ENCODE peak calls at places on chromosomes 12 and 14, in ten cellular contexts. J is GM13977, I is GM06990, F is thoracic aorta, X is upper lobe of right lung, D is brain microvascular endothelial cell, S is ovary, Z is IMR-90, E is OCI-LY7, M is HFFc6. O is an unnamed sample.

GRCh38 chr14:76917158-76917596 is 91.0 kb downstream of the LRRC74A start:
- DNase-seq in J (no peak), I (no peak), F (no peak), X (no peak), D (peak), S (peak), Z (peak), E (peak), M (peak), O (no peak)

GRCh38 chr12:48176417-48176751 is 7.1 kb upstream of the CCDC184 start:
- DNase-seq in J (no peak), I (no peak), F (no peak), X (no peak), D (no peak), S (no peak), Z (no peak), E (no peak), M (no peak), O (no peak)

GRCh38 chr12:10739157-10740118 is 16.3 kb upstream of the YBX3 start:
- DNase-seq in J (no peak), I (no peak), F (no peak), X (no peak), D (no peak), S (no peak), Z (no peak), E (no peak), M (no peak), O (no peak)

GRCh38 chr12:122072031-122072970 is 6.3 kb upstream of the MLXIP start:
- DNase-seq in J (no peak), I (no peak), F (peak), X (no peak), D (peak), S (peak), Z (peak), E (no peak), M (peak), O (no peak)

GRCh38 chr14:58637391-58638230 is at the start of gene DACT1:
- DNase-seq in J (peak), I (peak), F (peak), X (peak), D (peak), S (peak), Z (peak), E (no peak), M (peak), O (peak)

GRCh38 chr14:105083926-105084685 is 18.9 kb upstream of the GPR132 start:
- DNase-seq in J (no peak), I (no peak), F (no peak), X (peak), D (no peak), S (no peak), Z (no peak), E (no peak), M (no peak), O (no peak)

GRCh38 chr12:107903377-107904061 is 129.0 kb downstream of the ASCL4 start:
- DNase-seq in J (peak), I (peak), F (no peak), X (peak), D (no peak), S (peak), Z (no peak), E (peak), M (no peak), O (peak)

GRCh38 chr14:50270932-50271331 is 39.6 kb upstream of the SOS2 start:
- DNase-seq in J (no peak), I (no peak), F (no peak), X (no peak), D (no peak), S (no peak), Z (no peak), E (no peak), M (no peak), O (no peak)

GRCh38 chr14:56814468-56815074 is 4.3 kb upstream of the OTX2 start:
- DNase-seq in J (no peak), I (no peak), F (no peak), X (no peak), D (no peak), S (no peak), Z (no peak), E (no peak), M (no peak), O (no peak)

GRCh38 chr12:130665753-130666152 is 50.3 kb downstream of the RIMBP2 start:
- DNase-seq in J (no peak), I (no peak), F (no peak), X (no peak), D (no peak), S (no peak), Z (no peak), E (no peak), M (no peak), O (no peak)

GRCh38 chr14:41000350-41000749 is 606.3 kb upstream of the LRFN5 start:
- DNase-seq in J (no peak), I (no peak), F (no peak), X (no peak), D (no peak), S (no peak), Z (no peak), E (no peak), M (no peak), O (no peak)

GRCh38 chr14:100622234-100622633 is 35.0 kb upstream of the BEGAIN start:
- DNase-seq in J (no peak), I (no peak), F (no peak), X (peak), D (no peak), S (no peak), Z (no peak), E (no peak), M (no peak), O (no peak)

GRCh38 chr12:85301054-85301453 is 21.0 kb downstream of the ALX1 start:
- DNase-seq in J (no peak), I (no peak), F (no peak), X (no peak), D (no peak), S (no peak), Z (no peak), E (no peak), M (no peak), O (no peak)

GRCh38 chr14:50344116-50344775 is 32.1 kb downstream of the DMAC2L start:
- DNase-seq in J (peak), I (peak), F (no peak), X (no peak), D (no peak), S (no peak), Z (peak), E (no peak), M (no peak), O (peak)

GRCh38 chr14:65940056-65940735 is 527.7 kb downstream of the FUT8 start:
- DNase-seq in J (peak), I (no peak), F (no peak), X (no peak), D (no peak), S (no peak), Z (no peak), E (peak), M (no peak), O (peak)

GRCh38 chr12:113422030-113422900 is at the start of gene SDSL:
- DNase-seq in J (peak), I (peak), F (peak), X (peak), D (peak), S (peak), Z (peak), E (peak), M (peak), O (peak)

GRCh38 chr14:64674829-64675228 is 29.4 kb upstream of the PLEKHG3 start:
- DNase-seq in J (no peak), I (no peak), F (no peak), X (no peak), D (no peak), S (no peak), Z (no peak), E (no peak), M (no peak), O (no peak)

GRCh38 chr12:4212845-4213244 is 60.7 kb upstream of the CCND2 start:
- DNase-seq in J (no peak), I (no peak), F (no peak), X (no peak), D (no peak), S (no peak), Z (no peak), E (no peak), M (no peak), O (no peak)

GRCh38 chr12:81369175-81369574 is 291.3 kb downstream of the ACSS3 start:
- DNase-seq in J (no peak), I (no peak), F (no peak), X (no peak), D (no peak), S (no peak), Z (no peak), E (no peak), M (no peak), O (no peak)

GRCh38 chr12:91601057-91601456 is 418.4 kb upstream of the DCN start:
- DNase-seq in J (no peak), I (no peak), F (no peak), X (no peak), D (no peak), S (no peak), Z (no peak), E (no peak), M (no peak), O (no peak)

GRCh38 chr12:112107728-112108447 is 695 bp downstream of the NAA25 start:
- DNase-seq in J (no peak), I (no peak), F (no peak), X (peak), D (no peak), S (peak), Z (no peak), E (peak), M (no peak), O (peak)

GRCh38 chr12:67998379-67998778 is 9.1 kb downstream of the IFNG-AS1 start:
- DNase-seq in J (no peak), I (no peak), F (no peak), X (no peak), D (no peak), S (no peak), Z (no peak), E (no peak), M (no peak), O (no peak)

GRCh38 chr12:67991158-67991557 is 1.9 kb downstream of the IFNG-AS1 start:
- DNase-seq in J (no peak), I (peak), F (no peak), X (no peak), D (no peak), S (no peak), Z (no peak), E (peak), M (no peak), O (peak)

GRCh38 chr12:67993143-67993542 is 3.9 kb downstream of the IFNG-AS1 start:
- DNase-seq in J (no peak), I (no peak), F (no peak), X (no peak), D (no peak), S (no peak), Z (no peak), E (no peak), M (no peak), O (no peak)

GRCh38 chr12:67996347-67996746 is 7.1 kb downstream of the IFNG-AS1 start:
- DNase-seq in J (no peak), I (no peak), F (no peak), X (no peak), D (no peak), S (no peak), Z (no peak), E (no peak), M (no peak), O (no peak)

DNA sequence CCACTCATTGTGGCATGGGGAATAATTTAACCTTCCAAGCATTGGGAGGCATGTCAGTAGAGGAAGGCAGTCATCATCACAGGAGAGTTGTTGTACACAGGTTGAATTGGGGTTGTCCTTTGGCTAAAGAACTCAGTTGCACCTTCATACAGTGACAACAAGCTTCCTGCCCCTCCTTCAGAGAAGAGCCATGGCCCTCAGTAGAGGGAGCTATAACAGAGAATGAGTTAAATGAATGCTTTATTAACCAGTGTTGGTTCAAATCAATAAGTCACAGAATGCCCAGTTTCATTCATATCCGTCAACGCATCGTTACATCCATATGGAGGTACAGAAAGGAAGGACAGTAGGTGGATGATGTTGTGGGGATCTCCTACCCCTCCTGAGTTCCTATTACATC is 4.8 kb downstream of the IFNG-AS1 start:
- DNase-seq in J (no peak), I (no peak), F (no peak), X (no peak), D (no peak), S (no peak), Z (no peak), E (peak), M (no peak), O (no peak)
- TF ChIP-seq CTCF in J (no peak), I (peak), F (no peak), X (no peak), D (no peak), S (no peak), Z (no peak), E (peak), M (no peak), O (no peak)

GRCh38 chr12:98893601-98894411 is 248.7 kb downstream of the APAF1 start:
- DNase-seq in J (peak), I (no peak), F (no peak), X (no peak), D (no peak), S (no peak), Z (no peak), E (no peak), M (no peak), O (no peak)

GRCh38 chr12:98893126-98893525 is 248.0 kb downstream of the APAF1 start:
- DNase-seq in J (peak), I (no peak), F (no peak), X (no peak), D (no peak), S (no peak), Z (no peak), E (no peak), M (no peak), O (no peak)

GRCh38 chr12:98894412-98895085 is 249.5 kb downstream of the APAF1 start:
- DNase-seq in J (peak), I (peak), F (no peak), X (no peak), D (no peak), S (peak), Z (no peak), E (no peak), M (no peak), O (no peak)

GRCh38 chr12:98896938-98897337 is 251.8 kb downstream of the APAF1 start:
- DNase-seq in J (no peak), I (no peak), F (no peak), X (no peak), D (no peak), S (no peak), Z (peak), E (no peak), M (no peak), O (no peak)

DNA sequence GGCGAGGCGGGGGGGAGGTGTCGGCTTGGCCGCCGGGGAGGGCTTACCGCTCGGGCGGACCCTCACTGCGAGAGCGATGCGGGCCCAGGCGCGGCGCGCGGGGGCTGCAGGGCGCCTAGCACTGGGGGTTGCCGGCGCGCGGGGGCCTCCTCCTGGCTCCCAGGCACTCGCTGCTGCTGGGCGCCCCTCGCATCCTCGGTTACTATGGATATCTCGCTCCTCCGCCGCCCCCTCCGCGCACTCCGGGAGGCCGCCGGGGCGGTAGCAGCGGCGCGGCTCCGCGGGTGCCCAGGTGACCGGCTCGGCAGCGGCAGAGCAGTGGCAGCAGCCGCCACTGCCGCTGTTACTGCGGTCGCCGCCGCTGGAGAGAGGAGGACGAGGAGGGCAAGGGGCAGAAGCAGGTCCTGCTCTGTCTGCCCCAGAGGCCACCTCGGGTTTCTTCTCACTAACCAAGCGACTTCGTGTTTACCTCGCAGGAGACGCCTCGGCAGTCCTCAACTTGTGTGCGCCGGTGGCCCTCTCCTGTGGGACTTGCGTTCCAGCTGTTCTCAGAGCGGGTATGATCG is 250.1 kb downstream of the APAF1 start:
- DNase-seq in J (peak), I (peak), F (no peak), X (no peak), D (no peak), S (peak), Z (no peak), E (no peak), M (no peak), O (no peak)
- TF ChIP-seq CTCF in J (no peak), I (no peak), F (no peak), X (no peak), D (no peak), S (no peak), Z (no peak), E (no peak), M (no peak), O (no peak)

GRCh38 chr14:88439088-88439487 is 53.6 kb downstream of the SPATA7 start:
- DNase-seq in J (no peak), I (no peak), F (no peak), X (no peak), D (no peak), S (no peak), Z (no peak), E (no peak), M (no peak), O (no peak)

GRCh38 chr14:88437659-88438058 is 52.2 kb downstream of the SPATA7 start:
- DNase-seq in J (no peak), I (no peak), F (no peak), X (no peak), D (no peak), S (no peak), Z (no peak), E (no peak), M (no peak), O (peak)
- TF ChIP-seq CTCF in J (no peak), I (no peak), F (no peak), X (peak), D (peak), S (no peak), Z (peak), E (peak), M (peak), O (no peak)

DNA sequence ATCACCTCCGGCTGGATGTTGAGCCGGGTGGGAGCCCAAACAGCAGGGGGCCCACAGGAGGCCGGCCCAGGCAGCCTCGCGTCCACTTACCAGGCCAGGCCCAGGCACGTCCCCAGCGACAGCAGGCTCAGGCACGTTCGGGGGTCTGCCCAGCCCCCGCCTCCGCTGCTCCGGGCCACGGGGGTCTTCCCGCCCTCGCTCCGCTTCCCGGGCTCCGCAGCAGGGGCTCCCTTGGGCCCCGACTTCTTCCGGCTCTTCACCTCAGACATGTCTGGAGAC is 216 bp downstream of the IKBIP start:
- DNase-seq in J (peak), I (no peak), F (no peak), X (no peak), D (no peak), S (no peak), Z (no peak), E (no peak), M (peak), O (no peak)
- TF ChIP-seq CTCF in J (no peak), I (peak), F (no peak), X (peak), D (no peak), S (no peak), Z (peak), E (peak), M (peak), O (no peak)

DNA sequence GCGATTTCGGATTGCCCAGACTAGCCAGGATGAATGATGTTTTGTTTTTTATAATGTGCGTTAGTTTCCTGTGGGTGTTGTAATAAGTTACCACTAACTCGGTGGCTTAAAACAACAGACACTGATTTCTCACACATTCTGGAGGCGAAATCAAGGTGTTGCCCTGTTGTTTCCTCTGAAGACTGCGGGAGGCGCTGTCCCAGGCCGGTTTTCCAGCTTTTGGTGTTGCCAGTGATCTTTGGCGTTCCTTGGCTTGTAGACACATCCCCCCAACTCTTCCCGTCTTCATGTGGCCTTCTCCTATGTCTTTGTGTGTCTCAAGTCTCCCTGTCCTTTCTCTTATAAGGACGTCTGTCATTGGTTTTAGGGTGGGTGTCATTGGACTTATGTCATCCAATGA is 267.7 kb downstream of the AACS start:
- DNase-seq in J (no peak), I (no peak), F (no peak), X (no peak), D (no peak), S (no peak), Z (no peak), E (no peak), M (no peak), O (no peak)
- TF ChIP-seq CTCF in J (peak), I (peak), F (no peak), X (no peak), D (peak), S (no peak), Z (no peak), E (peak), M (peak), O (no peak)

DNA sequence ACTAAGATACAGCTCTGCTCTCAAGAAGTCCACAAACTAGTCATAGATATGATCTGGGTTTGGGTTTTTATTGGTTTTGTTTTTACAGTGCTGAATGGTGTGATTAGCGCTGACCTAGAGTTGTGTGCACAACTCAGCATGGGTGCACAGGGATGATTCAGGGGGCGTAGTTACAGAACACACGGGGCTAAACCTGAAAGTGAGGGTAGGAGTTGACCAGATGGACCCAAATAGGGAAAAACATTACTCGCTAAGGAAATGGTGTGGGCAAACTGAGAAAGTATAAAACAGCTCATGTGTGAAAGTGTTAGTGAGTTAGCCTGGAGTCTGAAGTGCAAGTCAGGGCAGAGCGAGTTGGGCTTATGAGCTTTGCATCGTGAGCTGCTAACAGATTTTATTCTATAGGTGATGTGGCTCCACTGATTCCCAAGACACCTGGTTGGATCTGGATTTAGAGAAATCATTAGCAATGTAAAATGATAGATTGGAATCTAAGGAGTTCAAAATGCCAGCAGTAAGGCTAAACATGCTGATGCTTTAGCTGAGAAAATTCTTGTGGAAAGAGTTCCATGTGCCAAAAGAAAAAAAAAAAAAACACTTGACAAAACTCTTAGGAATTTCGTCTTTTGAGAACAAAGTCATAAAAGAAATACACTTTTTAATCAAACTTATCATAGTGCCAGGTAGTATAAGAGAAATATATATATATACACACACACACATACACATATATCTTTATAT is 134.9 kb downstream of the SLC5A8 start:
- DNase-seq in J (no peak), I (no peak), F (no peak), X (no peak), D (no peak), S (no peak), Z (peak), E (no peak), M (no peak), O (no peak)
- TF ChIP-seq CTCF in J (no peak), I (no peak), F (no peak), X (no peak), D (no peak), S (no peak), Z (no peak), E (no peak), M (no peak), O (no peak)

GRCh38 chr12:53870122-53870521 is 68.5 kb upstream of the HOXC13 start:
- DNase-seq in J (no peak), I (no peak), F (no peak), X (no peak), D (no peak), S (no peak), Z (no peak), E (no peak), M (no peak), O (no peak)
- TF ChIP-seq CTCF in J (no peak), I (no peak), F (no peak), X (no peak), D (no peak), S (no peak), Z (no peak), E (no peak), M (no peak), O (no peak)

GRCh38 chr14:106848330-106849121 is 1322.1 kb downstream of the TMEM121 start:
- DNase-seq in J (no peak), I (peak), F (no peak), X (no peak), D (no peak), S (no peak), Z (no peak), E (peak), M (no peak), O (peak)
- TF ChIP-seq CTCF in J (peak), I (peak), F (no peak), X (no peak), D (no peak), S (no peak), Z (no peak), E (peak), M (peak), O (peak)